ENCODE peak calls at places on chromosomes 11 and 22, in four cellular contexts. U, L, T and E are unnamed samples.

GRCh38 chr11:34653851-34654490 is 33.1 kb downstream of the EHF start:
- DNase-seq in L (peak), U (no peak), T (peak), E (peak)

GRCh38 chr11:27443746-27444465 is 28.7 kb downstream of the LGR4 start:
- DNase-seq in T (no peak), U (no peak), L (no peak), E (no peak)

GRCh38 chr11:104968856-104969776 is 742 bp upstream of the CASP4 start:
- DNase-seq in L (no peak), U (peak), T (no peak), E (peak)

GRCh38 chr22:30252411-30253204 is 6.0 kb upstream of the LIF start:
- DNase-seq in L (no peak), U (no peak), T (no peak), E (no peak)

GRCh38 chr22:33864723-33865130 is 55.5 kb downstream of the LARGE1 start:
- DNase-seq in T (no peak), U (no peak), L (no peak), E (peak)

GRCh38 chr11:111183706-111184105 is 61.8 kb upstream of the POU2AF2 start:
- DNase-seq in L (no peak), U (no peak), T (no peak), E (no peak)

GRCh38 chr11:58829736-58830135 is 14.8 kb downstream of the GLYATL2 start:
- DNase-seq in U (no peak), T (no peak), L (no peak), E (no peak)

GRCh38 chr11:124676386-124676785 is 2.7 kb downstream of the SPA17 start:
- DNase-seq in T (no peak), U (no peak), L (no peak), E (no peak)

GRCh38 chr11:24747275-24748251 is 250.7 kb downstream of the LUZP2 start:
- DNase-seq in L (no peak), T (no peak), U (no peak), E (no peak)

GRCh38 chr22:48393041-48393370 is 1434.7 kb downstream of the BRD1 start:
- DNase-seq in L (no peak), T (no peak), U (no peak), E (no peak)

GRCh38 chr11:1699771-1700170 is 2.8 kb downstream of the KRTAP5-6 start:
- DNase-seq in L (no peak), T (no peak), U (no peak), E (no peak)

GRCh38 chr11:76626266-76626665 is 44.3 kb downstream of the LRRC32 start:
- DNase-seq in U (no peak), L (no peak), T (no peak), E (no peak)

GRCh38 chr11:58923300-58923788 is 15.9 kb upstream of the GLYATL1 start:
- DNase-seq in T (no peak), L (peak), U (peak), E (peak)

GRCh38 chr11:120548682-120549209 is 37.2 kb downstream of the GRIK4 start:
- DNase-seq in L (no peak), T (no peak), U (no peak), E (no peak)

GRCh38 chr11:64186205-64187165 is 514 bp downstream of the STIP1 start:
- DNase-seq in T (no peak), L (peak), U (no peak), E (no peak)

GRCh38 chr11:37317803-37318202 is 719.8 kb upstream of the RAG2 start:
- DNase-seq in T (no peak), U (no peak), L (no peak), E (no peak)

GRCh38 chr11:37320921-37321320 is 722.9 kb upstream of the RAG2 start:
- DNase-seq in L (no peak), U (no peak), T (no peak), E (no peak)

GRCh38 chr11:37323843-37324242 is 725.8 kb upstream of the RAG2 start:
- DNase-seq in U (no peak), T (no peak), L (no peak), E (no peak)

GRCh38 chr11:37322333-37323194 is 724.5 kb upstream of the RAG2 start:
- DNase-seq in T (no peak), U (no peak), L (no peak), E (no peak)
- TF ChIP-seq NR3C1 in T (no peak), U (no peak), L (no peak), E (no peak)

DNA sequence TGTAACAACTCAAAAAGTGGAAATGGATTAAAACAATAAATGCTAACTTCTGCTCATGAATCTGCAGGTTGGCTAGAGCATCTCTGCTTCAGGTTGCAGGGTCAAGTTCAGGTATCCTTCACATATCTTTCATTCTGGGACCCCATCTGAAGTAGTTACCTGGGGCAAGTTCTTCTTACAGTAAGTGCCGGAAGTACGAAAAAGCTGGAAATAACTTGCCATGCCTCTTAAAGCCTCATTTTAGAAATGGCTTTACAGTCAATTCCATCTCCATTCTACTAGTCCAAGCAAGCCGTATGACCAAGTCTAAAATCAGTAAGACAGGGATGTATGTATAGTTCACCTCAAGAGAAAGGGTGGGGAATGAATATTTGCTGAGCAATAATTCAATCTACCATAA is 93.7 kb downstream of the FCHSD2 start:
- DNase-seq in L (no peak), U (no peak), T (no peak), E (no peak)
- TF ChIP-seq NR3C1 in L (no peak), U (no peak), T (no peak), E (no peak)

DNA sequence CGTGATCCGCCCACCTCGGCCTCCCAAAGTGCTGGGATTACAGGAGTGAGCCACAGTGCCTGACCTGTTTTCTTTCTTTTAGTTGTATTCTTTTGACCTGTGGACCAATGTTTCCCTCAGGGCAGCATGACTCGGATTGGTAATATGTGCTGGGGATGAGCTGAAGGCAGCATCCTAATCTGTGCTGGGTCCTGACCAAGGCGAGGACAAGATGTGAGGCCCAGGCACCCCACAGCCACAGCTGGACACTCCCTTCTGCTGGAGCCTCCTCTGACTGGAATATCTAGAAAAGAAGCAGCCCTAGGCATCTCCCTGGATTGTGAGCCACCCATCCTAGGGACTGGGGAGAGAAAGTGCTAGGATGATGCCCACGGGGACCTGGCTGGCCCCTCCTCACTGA is 105.4 kb downstream of the PDE2A start:
- DNase-seq in U (no peak), T (no peak), L (no peak), E (no peak)
- TF ChIP-seq NR3C1 in U (no peak), T (no peak), L (no peak), E (no peak)

GRCh38 chr11:14342906-14343305 is 16.1 kb downstream of the RRAS2 start:
- DNase-seq in L (no peak), T (no peak), U (no peak), E (no peak)
- TF ChIP-seq NR3C1 in L (no peak), T (no peak), U (no peak), E (no peak)

GRCh38 chr11:12692238-12693074 is 18.2 kb downstream of the TEAD1 start:
- DNase-seq in T (peak), U (no peak), L (peak), E (peak)
- TF ChIP-seq NR3C1 in T (no peak), U (no peak), L (no peak), E (no peak)

GRCh38 chr11:45022294-45023064 is 71.8 kb upstream of the TP53I11 start:
- DNase-seq in U (no peak), L (no peak), T (no peak), E (no peak)
- TF ChIP-seq NR3C1 in U (no peak), L (no peak), T (no peak), E (no peak)

GRCh38 chr11:46345131-46345597 is 2.1 kb upstream of the DGKZ start:
- DNase-seq in U (peak), T (no peak), L (peak), E (no peak)

GRCh38 chr11:46343520-46343919 is 3.7 kb upstream of the DGKZ start:
- DNase-seq in T (no peak), L (no peak), U (no peak), E (peak)

GRCh38 chr11:46339816-46340215 is 7.4 kb upstream of the DGKZ start:
- DNase-seq in U (no peak), L (no peak), T (no peak), E (no peak)

GRCh38 chr11:46341454-46341853 is 5.8 kb upstream of the DGKZ start:
- DNase-seq in T (no peak), L (no peak), U (no peak), E (no peak)

DNA sequence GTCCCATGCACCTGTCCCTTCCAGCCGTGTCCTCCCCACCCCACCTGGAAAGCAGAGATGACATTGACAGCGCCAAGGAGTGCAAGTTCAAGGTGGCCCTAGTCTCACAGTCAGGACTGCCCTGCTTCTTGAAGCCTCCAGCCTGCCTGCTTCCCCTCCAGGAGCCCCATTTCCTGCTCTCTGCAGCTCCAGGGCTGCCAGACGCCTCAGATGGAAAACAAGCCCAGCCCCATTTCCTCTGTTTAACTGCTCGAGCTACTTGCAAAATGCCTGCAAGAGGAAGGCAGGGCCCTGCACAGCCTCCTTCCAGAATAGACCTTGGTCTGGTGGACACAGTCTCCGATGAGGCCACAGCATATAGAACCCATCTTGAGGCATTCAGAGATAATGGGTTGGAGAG is 5.0 kb upstream of the DGKZ start:
- DNase-seq in T (no peak), U (no peak), L (no peak), E (no peak)
- TF ChIP-seq NR3C1 in T (no peak), U (no peak), L (no peak), E (no peak)

GRCh38 chr11:128457874-128458273 is 129.5 kb downstream of the ETS1 start:
- DNase-seq in U (no peak), L (no peak), T (no peak), E (no peak)
- TF ChIP-seq NR3C1 in U (no peak), L (no peak), T (no peak), E (no peak)

GRCh38 chr11:45341379-45341778 is 55.2 kb upstream of the SYT13 start:
- DNase-seq in T (no peak), L (no peak), U (no peak), E (no peak)

GRCh38 chr11:45339754-45340519 is 53.8 kb upstream of the SYT13 start:
- DNase-seq in U (peak), L (peak), T (peak), E (peak)

GRCh38 chr11:45347343-45347742 is 61.2 kb upstream of the SYT13 start:
- DNase-seq in T (no peak), L (no peak), U (no peak), E (no peak)

GRCh38 chr11:45348729-45349128 is 62.6 kb upstream of the SYT13 start:
- DNase-seq in T (no peak), U (no peak), L (no peak), E (no peak)

GRCh38 chr11:45343988-45344387 is 57.8 kb upstream of the SYT13 start:
- DNase-seq in U (no peak), T (no peak), L (no peak), E (no peak)
- TF ChIP-seq NR3C1 in U (no peak), T (no peak), L (no peak), E (no peak)